ENCODE peak calls at places on chromosomes 1 and 21, in five cellular contexts. One of them, this sample, is unnamed.

GRCh38 chr1:152188673-152189591 is 29.9 kb upstream of the RPTN start:
- DNase-seq in heart left ventricle: peak; percentile 55
- DNase-seq in lung: no peak
- DNase-seq in lower lobe of right lung: peak; percentile 88
- DNase-seq in suprapubic skin: peak; percentile 86
- DNase-seq in this sample: peak; percentile 70

GRCh38 chr1:224563666-224564065 is 52.5 kb upstream of the CNIH3 start:
- DNase-seq in heart left ventricle: no peak
- DNase-seq in lower lobe of right lung: no peak
- DNase-seq in suprapubic skin: no peak
- DNase-seq in lung: no peak
- DNase-seq in this sample: no peak

GRCh38 chr1:31191281-31191680 is 48.4 kb downstream of the NKAIN1 start:
- DNase-seq in heart left ventricle: no peak
- DNase-seq in lung: no peak
- DNase-seq in suprapubic skin: no peak
- DNase-seq in lower lobe of right lung: no peak
- DNase-seq in this sample: no peak

GRCh38 chr1:31310131-31310530 is 13.3 kb downstream of the ZCCHC17 start:
- DNase-seq in suprapubic skin: no peak
- DNase-seq in lower lobe of right lung: no peak
- DNase-seq in heart left ventricle: no peak
- DNase-seq in lung: no peak
- DNase-seq in this sample: no peak

GRCh38 chr1:182723195-182723594 is 38.8 kb upstream of the RGS8 start:
- DNase-seq in lung: no peak
- DNase-seq in lower lobe of right lung: no peak
- DNase-seq in heart left ventricle: peak; percentile 50
- DNase-seq in suprapubic skin: no peak
- DNase-seq in this sample: no peak

GRCh38 chr1:145997156-145998023 is 1.0 kb upstream of the TXNIP start:
- DNase-seq in suprapubic skin: peak; percentile 80
- DNase-seq in lower lobe of right lung: peak; percentile 71
- DNase-seq in heart left ventricle: peak; percentile 65
- DNase-seq in lung: no peak
- DNase-seq in this sample: no peak

GRCh38 chr1:50027794-50028193 is 4.0 kb upstream of the AGBL4 start:
- DNase-seq in heart left ventricle: no peak
- DNase-seq in lung: no peak
- DNase-seq in lower lobe of right lung: no peak
- DNase-seq in suprapubic skin: no peak
- DNase-seq in this sample: no peak

GRCh38 chr1:156407344-156407743 is 38.3 kb downstream of the RHBG start:
- DNase-seq in lower lobe of right lung: no peak
- DNase-seq in heart left ventricle: no peak
- DNase-seq in lung: no peak
- DNase-seq in suprapubic skin: no peak
- DNase-seq in this sample: no peak

GRCh38 chr1:6912507-6912906 is 127.3 kb downstream of the CAMTA1 start:
- DNase-seq in lower lobe of right lung: no peak
- DNase-seq in lung: no peak
- DNase-seq in heart left ventricle: no peak
- DNase-seq in suprapubic skin: no peak
- DNase-seq in this sample: no peak

GRCh38 chr1:169100883-169101214 is 5.6 kb upstream of the ATP1B1 start:
- DNase-seq in heart left ventricle: no peak
- DNase-seq in suprapubic skin: no peak
- DNase-seq in lung: no peak
- DNase-seq in lower lobe of right lung: no peak
- DNase-seq in this sample: no peak

GRCh38 chr1:245105815-245106410 is 48.9 kb upstream of the KIF26B start:
- DNase-seq in suprapubic skin: no peak
- DNase-seq in heart left ventricle: no peak
- DNase-seq in lung: no peak
- DNase-seq in lower lobe of right lung: no peak
- DNase-seq in this sample: no peak

GRCh38 chr1:186923434-186923833 is 94.7 kb downstream of the PLA2G4A start:
- DNase-seq in heart left ventricle: no peak
- DNase-seq in lower lobe of right lung: no peak
- DNase-seq in suprapubic skin: no peak
- DNase-seq in lung: no peak
- DNase-seq in this sample: no peak

GRCh38 chr1:161229896-161230295 is 4.0 kb downstream of the TOMM40L start:
- DNase-seq in suprapubic skin: no peak
- DNase-seq in lung: no peak
- DNase-seq in heart left ventricle: no peak
- DNase-seq in lower lobe of right lung: no peak
- DNase-seq in this sample: no peak

GRCh38 chr1:38000529-38001453 is 4.5 kb downstream of the FHL3 start:
- DNase-seq in heart left ventricle: peak; percentile 55
- DNase-seq in suprapubic skin: no peak
- DNase-seq in lower lobe of right lung: no peak
- DNase-seq in lung: no peak
- DNase-seq in this sample: no peak

GRCh38 chr21:38985423-38986378 is 180.0 kb downstream of the ETS2 start:
- DNase-seq in lower lobe of right lung: peak; percentile 67
- DNase-seq in lung: peak; percentile 42
- DNase-seq in heart left ventricle: peak; percentile 76
- DNase-seq in suprapubic skin: peak; percentile 91
- DNase-seq in this sample: no peak

GRCh38 chr1:30034627-30035521 is 688.5 kb downstream of the MATN1 start:
- DNase-seq in suprapubic skin: no peak
- DNase-seq in lower lobe of right lung: no peak
- DNase-seq in lung: peak; percentile 29
- DNase-seq in heart left ventricle: no peak
- DNase-seq in this sample: no peak

DNA sequence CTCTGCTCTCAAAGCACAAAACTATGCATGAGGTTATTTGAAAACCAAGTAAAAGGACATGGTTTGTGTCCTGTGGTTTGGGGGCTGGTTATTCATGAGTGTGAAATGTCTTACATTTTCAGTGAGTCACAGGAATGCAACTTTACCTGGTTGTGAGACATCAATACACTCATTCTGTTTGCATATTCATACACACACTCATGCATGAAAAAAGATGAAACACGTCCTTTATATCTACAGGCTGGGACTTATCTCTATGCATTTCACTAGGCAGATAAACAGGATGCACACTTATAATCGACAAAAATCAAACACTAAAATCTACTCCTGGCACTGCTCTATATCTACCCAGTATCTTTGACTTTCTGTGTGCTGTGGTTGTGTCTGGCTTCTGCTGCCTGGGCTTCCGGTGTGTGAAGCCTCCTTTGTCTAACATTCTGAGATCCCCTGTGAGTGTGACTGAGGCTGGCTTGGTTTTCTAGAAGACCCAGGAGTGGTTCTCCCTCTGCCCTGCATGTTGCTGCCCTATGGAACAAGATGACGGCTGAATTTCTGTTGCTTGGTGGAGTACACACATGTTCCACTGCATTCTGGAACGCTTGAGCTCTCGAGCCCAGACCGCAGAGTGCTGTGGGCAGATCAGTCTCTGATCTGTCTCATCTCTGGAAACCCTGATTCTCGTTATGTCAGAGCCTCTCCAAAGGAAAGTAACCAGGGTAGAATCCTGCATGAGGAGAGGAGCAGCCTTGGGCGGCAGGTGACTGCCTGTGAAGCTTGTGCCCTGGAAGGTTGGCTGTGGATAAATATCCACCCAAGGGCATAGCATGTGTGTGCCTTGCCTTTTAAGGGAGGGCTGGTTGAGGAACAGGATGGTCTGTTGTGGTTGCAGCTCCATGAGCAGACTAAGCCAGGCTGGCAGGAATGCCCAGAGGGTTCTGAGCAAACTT is 19.7 kb upstream of the FASLG start:
- DNase-seq in lower lobe of right lung: no peak
- DNase-seq in lung: no peak
- DNase-seq in heart left ventricle: no peak
- DNase-seq in suprapubic skin: no peak
- DNase-seq in this sample: no peak
- H3K4me3 ChIP-seq in lower lobe of right lung: no peak overlapping the region
- H3K4me3 ChIP-seq in lung: no peak overlapping the region
- H3K4me3 ChIP-seq in heart left ventricle: no peak overlapping the region
- H3K4me3 ChIP-seq in suprapubic skin: no peak overlapping the region
- H3K4me3 ChIP-seq in this sample: no peak overlapping the region

GRCh38 chr1:16074217-16074616 is 766 bp upstream of the FAM131C start:
- DNase-seq in lower lobe of right lung: no peak
- DNase-seq in lung: no peak
- DNase-seq in heart left ventricle: no peak
- DNase-seq in suprapubic skin: no peak
- DNase-seq in this sample: no peak

GRCh38 chr1:16072095-16072494 is 1.4 kb downstream of the FAM131C start:
- DNase-seq in suprapubic skin: no peak
- DNase-seq in heart left ventricle: no peak
- DNase-seq in lower lobe of right lung: no peak
- DNase-seq in lung: no peak
- DNase-seq in this sample: no peak

GRCh38 chr1:16072616-16073484 is 601 bp downstream of the FAM131C start:
- DNase-seq in suprapubic skin: no peak
- DNase-seq in lower lobe of right lung: no peak
- DNase-seq in lung: no peak
- DNase-seq in heart left ventricle: no peak
- DNase-seq in this sample: peak; percentile 21

GRCh38 chr1:16075337-16076002 is 2.0 kb upstream of the FAM131C start:
- DNase-seq in lung: no peak
- DNase-seq in suprapubic skin: no peak
- DNase-seq in lower lobe of right lung: no peak
- DNase-seq in heart left ventricle: peak; percentile 45
- DNase-seq in this sample: no peak

DNA sequence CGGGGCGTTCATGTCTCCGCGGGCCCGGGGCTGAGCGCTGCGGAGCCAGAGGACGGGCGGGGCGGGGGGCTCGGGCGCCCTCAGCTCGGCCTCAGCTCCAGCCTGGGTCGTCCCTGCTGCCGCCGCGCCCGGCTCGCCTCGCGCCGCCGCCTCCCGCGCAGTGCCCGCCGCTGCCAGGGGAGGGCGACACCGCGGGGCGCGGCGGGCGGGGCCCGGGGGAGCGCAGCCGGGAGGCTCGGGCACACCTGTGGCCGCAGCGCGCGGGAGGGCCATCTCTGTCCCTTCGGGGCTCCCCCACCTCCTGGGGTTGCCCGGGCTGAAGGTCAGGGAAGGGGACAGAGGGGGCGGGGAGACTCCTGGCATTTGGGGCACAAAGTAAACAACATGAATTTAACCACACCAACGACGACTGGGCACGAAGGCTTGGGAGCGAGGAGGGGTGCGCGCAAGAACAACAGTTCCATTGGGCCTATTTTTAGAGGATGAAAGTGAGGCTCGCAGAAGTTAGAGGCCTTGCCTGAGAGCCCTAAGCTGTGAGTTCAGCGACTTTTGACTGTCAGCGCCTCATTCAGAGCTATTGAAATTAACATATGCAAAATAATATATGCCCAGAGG is at the start of gene FAM131C:
- DNase-seq in heart left ventricle: no peak
- DNase-seq in lung: no peak
- DNase-seq in lower lobe of right lung: no peak
- DNase-seq in suprapubic skin: no peak
- DNase-seq in this sample: no peak
- TF ChIP-seq CTCF in heart left ventricle: peak; percentile 37
- TF ChIP-seq CTCF in lung: peak; percentile 5
- TF ChIP-seq CTCF in lower lobe of right lung: peak; percentile 30
- TF ChIP-seq CTCF in suprapubic skin: peak; percentile 42
- TF ChIP-seq CTCF in this sample: no peak

GRCh38 chr1:41578712-41579335 is 94.3 kb upstream of the EDN2 start:
- DNase-seq in lower lobe of right lung: no peak
- DNase-seq in heart left ventricle: no peak
- DNase-seq in suprapubic skin: no peak
- DNase-seq in lung: no peak
- DNase-seq in this sample: peak; percentile 15
- H3K4me1 ChIP-seq in lower lobe of right lung: peaks cover 8% of the 10 kb centered on the region
- H3K4me1 ChIP-seq in heart left ventricle: peaks cover 7% of the 10 kb centered on the region
- H3K4me1 ChIP-seq in suprapubic skin: peaks cover 4% of the 10 kb centered on the region
- H3K4me1 ChIP-seq in lung: peaks cover 7% of the 10 kb centered on the region
- H3K4me1 ChIP-seq in this sample: no peaks in the 10 kb centered on the region

GRCh38 chr1:39205102-39205780 is 746 bp downstream of the MACF1 start:
- DNase-seq in suprapubic skin: no peak
- DNase-seq in lower lobe of right lung: no peak
- DNase-seq in lung: peak; percentile 46
- DNase-seq in heart left ventricle: peak; percentile 50
- DNase-seq in this sample: no peak
- H3K4me3 ChIP-seq in suprapubic skin: peak overlapping the region; percentile 35
- H3K4me3 ChIP-seq in lower lobe of right lung: peak overlapping the region; percentile 38
- H3K4me3 ChIP-seq in lung: no peak overlapping the region
- H3K4me3 ChIP-seq in heart left ventricle: peak overlapping the region; percentile 33
- H3K4me3 ChIP-seq in this sample: no peak overlapping the region

GRCh38 chr1:232212248-232212647 is 417.7 kb downstream of the SIPA1L2 start:
- DNase-seq in lower lobe of right lung: no peak
- DNase-seq in lung: no peak
- DNase-seq in heart left ventricle: no peak
- DNase-seq in suprapubic skin: no peak
- DNase-seq in this sample: no peak

GRCh38 chr1:232207089-232207723 is 422.7 kb downstream of the SIPA1L2 start:
- DNase-seq in suprapubic skin: no peak
- DNase-seq in lung: no peak
- DNase-seq in heart left ventricle: no peak
- DNase-seq in lower lobe of right lung: no peak
- DNase-seq in this sample: no peak

GRCh38 chr1:232209357-232209756 is 420.6 kb downstream of the SIPA1L2 start:
- DNase-seq in lung: no peak
- DNase-seq in heart left ventricle: no peak
- DNase-seq in suprapubic skin: no peak
- DNase-seq in lower lobe of right lung: no peak
- DNase-seq in this sample: no peak

GRCh38 chr1:232213928-232214327 is 416.0 kb downstream of the SIPA1L2 start:
- DNase-seq in lung: no peak
- DNase-seq in lower lobe of right lung: no peak
- DNase-seq in heart left ventricle: no peak
- DNase-seq in suprapubic skin: no peak
- DNase-seq in this sample: no peak

DNA sequence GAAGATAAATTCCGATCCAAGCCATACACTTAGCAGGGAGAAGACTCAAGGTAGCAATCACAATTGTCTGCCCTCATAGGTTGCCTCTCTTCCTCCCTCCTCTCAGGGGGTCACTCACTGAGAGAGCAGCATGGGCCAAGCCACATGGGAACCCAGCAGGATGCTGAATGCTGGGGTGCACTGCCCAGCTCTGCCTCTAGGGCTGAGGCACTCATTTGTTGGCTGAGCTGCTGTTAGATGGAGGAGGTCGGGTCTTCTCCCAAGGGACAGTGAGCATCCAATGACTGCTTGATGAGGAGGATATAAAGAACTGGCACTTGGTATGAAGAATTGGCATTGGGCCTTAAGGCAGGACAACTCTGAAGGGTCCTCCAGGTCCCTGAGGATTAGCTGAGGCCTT is 418.8 kb downstream of the SIPA1L2 start:
- DNase-seq in lower lobe of right lung: no peak
- DNase-seq in suprapubic skin: no peak
- DNase-seq in lung: no peak
- DNase-seq in heart left ventricle: no peak
- DNase-seq in this sample: no peak
- TF ChIP-seq CTCF in lower lobe of right lung: peak; percentile 25
- TF ChIP-seq CTCF in suprapubic skin: peak; percentile 37
- TF ChIP-seq CTCF in lung: no peak
- TF ChIP-seq CTCF in heart left ventricle: no peak
- TF ChIP-seq CTCF in this sample: peak; percentile 38

GRCh38 chr1:111737216-111738132 is 1.7 kb downstream of the INKA2 start:
- DNase-seq in lower lobe of right lung: no peak
- DNase-seq in lung: no peak
- DNase-seq in heart left ventricle: peak; percentile 3
- DNase-seq in suprapubic skin: no peak
- DNase-seq in this sample: no peak
- H3K4me1 ChIP-seq in lower lobe of right lung: peaks cover 58% of the 10 kb centered on the region
- H3K4me1 ChIP-seq in lung: peaks cover 30% of the 10 kb centered on the region
- H3K4me1 ChIP-seq in heart left ventricle: peaks cover 71% of the 10 kb centered on the region
- H3K4me1 ChIP-seq in suprapubic skin: peaks cover 60% of the 10 kb centered on the region
- H3K4me1 ChIP-seq in this sample: peaks cover 4% of the 10 kb centered on the region

GRCh38 chr1:230069813-230070212 is 2.8 kb downstream of the GALNT2 start:
- DNase-seq in lung: no peak
- DNase-seq in heart left ventricle: no peak
- DNase-seq in suprapubic skin: no peak
- DNase-seq in lower lobe of right lung: no peak
- DNase-seq in this sample: no peak
- H3K4me3 ChIP-seq in lung: no peak overlapping the region
- H3K4me3 ChIP-seq in heart left ventricle: no peak overlapping the region
- H3K4me3 ChIP-seq in suprapubic skin: no peak overlapping the region
- H3K4me3 ChIP-seq in lower lobe of right lung: no peak overlapping the region
- H3K4me3 ChIP-seq in this sample: no peak overlapping the region

This sample was measured in Caco-2.